ENCODE peak calls at places on chromosomes 7 and 10, in seven cellular contexts. One of them, this sample, is unnamed.

GRCh38 chr7:106566672-106567071 is 94.3 kb downstream of the CCDC71L start:
- DNase-seq in body of pancreas: no peak
- DNase-seq in tibial nerve: no peak
- DNase-seq in GM12865: no peak
- DNase-seq in esophagus squamous epithelium: no peak
- DNase-seq in cardiac muscle cell: peak; percentile 49
- DNase-seq in spleen: no peak
- DNase-seq in this sample: no peak

GRCh38 chr7:117158941-117159705 is 163.7 kb downstream of the WNT2 start:
- DNase-seq in cardiac muscle cell: no peak
- DNase-seq in GM12865: no peak
- DNase-seq in tibial nerve: no peak
- DNase-seq in esophagus squamous epithelium: no peak
- DNase-seq in spleen: no peak
- DNase-seq in body of pancreas: no peak
- DNase-seq in this sample: no peak

GRCh38 chr7:54115028-54115763 is 427.0 kb upstream of the VSTM2A start:
- DNase-seq in body of pancreas: no peak
- DNase-seq in GM12865: no peak
- DNase-seq in tibial nerve: no peak
- DNase-seq in esophagus squamous epithelium: no peak
- DNase-seq in cardiac muscle cell: no peak
- DNase-seq in spleen: no peak
- DNase-seq in this sample: no peak

GRCh38 chr7:114048386-114049235 is 129.8 kb upstream of the PPP1R3A start:
- DNase-seq in tibial nerve: no peak
- DNase-seq in esophagus squamous epithelium: no peak
- DNase-seq in body of pancreas: no peak
- DNase-seq in GM12865: no peak
- DNase-seq in spleen: no peak
- DNase-seq in cardiac muscle cell: peak; percentile 34
- DNase-seq in this sample: peak; percentile 38

GRCh38 chr10:75451927-75452326 is 20.5 kb downstream of the LRMDA start:
- DNase-seq in cardiac muscle cell: no peak
- DNase-seq in body of pancreas: no peak
- DNase-seq in spleen: no peak
- DNase-seq in esophagus squamous epithelium: no peak
- DNase-seq in tibial nerve: no peak
- DNase-seq in GM12865: no peak
- DNase-seq in this sample: no peak

GRCh38 chr7:37986780-37987380 is 66.4 kb downstream of the EPDR1 start:
- DNase-seq in GM12865: no peak
- DNase-seq in spleen: no peak
- DNase-seq in esophagus squamous epithelium: no peak
- DNase-seq in cardiac muscle cell: no peak
- DNase-seq in body of pancreas: no peak
- DNase-seq in tibial nerve: no peak
- DNase-seq in this sample: no peak

GRCh38 chr7:47202146-47202768 is 379.7 kb downstream of the TNS3 start:
- DNase-seq in tibial nerve: no peak
- DNase-seq in cardiac muscle cell: no peak
- DNase-seq in GM12865: no peak
- DNase-seq in esophagus squamous epithelium: no peak
- DNase-seq in spleen: no peak
- DNase-seq in body of pancreas: no peak
- DNase-seq in this sample: no peak

GRCh38 chr10:971613-972012 is 16.6 kb upstream of the GTPBP4 start:
- DNase-seq in GM12865: no peak
- DNase-seq in esophagus squamous epithelium: no peak
- DNase-seq in cardiac muscle cell: no peak
- DNase-seq in body of pancreas: no peak
- DNase-seq in spleen: no peak
- DNase-seq in tibial nerve: no peak
- DNase-seq in this sample: no peak

GRCh38 chr7:19754521-19755116 is 18.8 kb downstream of the TMEM196 start:
- DNase-seq in body of pancreas: no peak
- DNase-seq in spleen: no peak
- DNase-seq in esophagus squamous epithelium: no peak
- DNase-seq in GM12865: peak; percentile 56
- DNase-seq in tibial nerve: no peak
- DNase-seq in cardiac muscle cell: peak; percentile 65
- DNase-seq in this sample: peak; percentile 40

GRCh38 chr10:6558759-6559429 is 21.2 kb downstream of the PRKCQ start:
- DNase-seq in esophagus squamous epithelium: no peak
- DNase-seq in GM12865: no peak
- DNase-seq in tibial nerve: no peak
- DNase-seq in spleen: no peak
- DNase-seq in cardiac muscle cell: no peak
- DNase-seq in body of pancreas: no peak
- DNase-seq in this sample: peak; percentile 49

GRCh38 chr10:89391882-89392756 is at the start of gene IFIT1:
- DNase-seq in esophagus squamous epithelium: no peak
- DNase-seq in tibial nerve: no peak
- DNase-seq in spleen: no peak
- DNase-seq in body of pancreas: peak; percentile 52
- DNase-seq in GM12865: peak; percentile 90
- DNase-seq in cardiac muscle cell: peak; percentile 92
- DNase-seq in this sample: no peak

GRCh38 chr10:48978318-48978717 is 38.7 kb upstream of the LRRC18 start:
- DNase-seq in spleen: no peak
- DNase-seq in tibial nerve: no peak
- DNase-seq in GM12865: no peak
- DNase-seq in body of pancreas: no peak
- DNase-seq in esophagus squamous epithelium: no peak
- DNase-seq in cardiac muscle cell: no peak
- DNase-seq in this sample: no peak

GRCh38 chr7:8379264-8379663 is 54.1 kb upstream of the NXPH1 start:
- DNase-seq in GM12865: no peak
- DNase-seq in esophagus squamous epithelium: no peak
- DNase-seq in spleen: no peak
- DNase-seq in body of pancreas: peak; percentile 12
- DNase-seq in tibial nerve: no peak
- DNase-seq in cardiac muscle cell: no peak
- DNase-seq in this sample: no peak

GRCh38 chr7:24764972-24765744 is 7.9 kb upstream of the GSDME start:
- DNase-seq in spleen: no peak
- DNase-seq in GM12865: no peak
- DNase-seq in body of pancreas: no peak
- DNase-seq in cardiac muscle cell: peak; percentile 48
- DNase-seq in esophagus squamous epithelium: no peak
- DNase-seq in tibial nerve: no peak
- DNase-seq in this sample: no peak

GRCh38 chr7:2012981-2013380 is 219.8 kb downstream of the MAD1L1 start:
- DNase-seq in cardiac muscle cell: peak; percentile 53
- DNase-seq in tibial nerve: no peak
- DNase-seq in GM12865: no peak
- DNase-seq in spleen: peak; percentile 63
- DNase-seq in body of pancreas: no peak
- DNase-seq in esophagus squamous epithelium: no peak
- DNase-seq in this sample: no peak

GRCh38 chr10:17200885-17201164 is 647 bp downstream of the TRDMT1 start:
- DNase-seq in spleen: no peak
- DNase-seq in GM12865: peak; percentile 9
- DNase-seq in esophagus squamous epithelium: no peak
- DNase-seq in tibial nerve: peak; percentile 42
- DNase-seq in body of pancreas: peak; percentile 46
- DNase-seq in cardiac muscle cell: peak; percentile 57
- DNase-seq in this sample: no peak

GRCh38 chr7:128253701-128254100 is 12.6 kb downstream of the LEP start:
- DNase-seq in GM12865: no peak
- DNase-seq in tibial nerve: no peak
- DNase-seq in cardiac muscle cell: no peak
- DNase-seq in body of pancreas: no peak
- DNase-seq in spleen: no peak
- DNase-seq in esophagus squamous epithelium: no peak
- DNase-seq in this sample: no peak

GRCh38 chr10:117004238-117004626 is 755 bp downstream of the SHTN1 start:
- DNase-seq in body of pancreas: no peak
- DNase-seq in spleen: no peak
- DNase-seq in cardiac muscle cell: no peak
- DNase-seq in GM12865: peak; percentile 32
- DNase-seq in esophagus squamous epithelium: no peak
- DNase-seq in tibial nerve: no peak
- DNase-seq in this sample: no peak

GRCh38 chr10:133085251-133086125 is 2.2 kb upstream of the ADGRA1 start:
- DNase-seq in esophagus squamous epithelium: no peak
- DNase-seq in tibial nerve: no peak
- DNase-seq in body of pancreas: no peak
- DNase-seq in cardiac muscle cell: no peak
- DNase-seq in GM12865: no peak
- DNase-seq in spleen: no peak
- DNase-seq in this sample: no peak
- TF ChIP-seq CTCF in esophagus squamous epithelium: no peak
- TF ChIP-seq CTCF in tibial nerve: no peak
- TF ChIP-seq CTCF in body of pancreas: no peak
- TF ChIP-seq CTCF in cardiac muscle cell: no peak
- TF ChIP-seq CTCF in GM12865: no peak
- TF ChIP-seq CTCF in spleen: peak; percentile 11
- TF ChIP-seq CTCF in this sample: no peak

DNA sequence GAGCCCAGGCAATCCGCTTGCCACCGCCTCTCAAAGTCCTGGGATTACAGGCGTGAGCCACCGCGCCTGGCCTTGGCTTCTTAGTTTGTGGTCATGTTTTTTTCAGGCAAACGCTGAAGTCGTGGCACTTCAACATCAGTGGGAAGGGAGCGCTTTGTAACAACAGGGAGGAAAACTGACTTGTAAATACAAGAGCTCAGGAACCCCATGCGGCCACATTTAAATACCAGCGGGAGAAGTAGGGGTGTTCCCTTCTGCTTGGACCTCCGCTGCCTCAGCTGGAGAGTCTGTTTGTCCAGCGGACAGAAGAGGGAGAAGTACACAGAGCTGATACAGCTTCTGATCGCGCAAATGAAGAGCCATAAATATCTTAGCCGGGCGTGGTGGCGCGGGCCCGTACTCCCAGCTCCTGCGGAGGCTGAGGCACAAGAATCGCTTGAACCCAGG is 108.7 kb upstream of the KMT2C start:
- DNase-seq in GM12865: no peak
- DNase-seq in cardiac muscle cell: no peak
- DNase-seq in esophagus squamous epithelium: no peak
- DNase-seq in spleen: no peak
- DNase-seq in body of pancreas: no peak
- DNase-seq in tibial nerve: no peak
- DNase-seq in this sample: no peak
- H3K4me3 ChIP-seq in GM12865: no peak overlapping the region
- H3K4me3 ChIP-seq in cardiac muscle cell: no peak overlapping the region
- H3K4me3 ChIP-seq in esophagus squamous epithelium: no peak overlapping the region
- H3K4me3 ChIP-seq in spleen: no peak overlapping the region
- H3K4me3 ChIP-seq in body of pancreas: no peak overlapping the region
- H3K4me3 ChIP-seq in tibial nerve: no peak overlapping the region
- H3K4me3 ChIP-seq in this sample: no peak overlapping the region

DNA sequence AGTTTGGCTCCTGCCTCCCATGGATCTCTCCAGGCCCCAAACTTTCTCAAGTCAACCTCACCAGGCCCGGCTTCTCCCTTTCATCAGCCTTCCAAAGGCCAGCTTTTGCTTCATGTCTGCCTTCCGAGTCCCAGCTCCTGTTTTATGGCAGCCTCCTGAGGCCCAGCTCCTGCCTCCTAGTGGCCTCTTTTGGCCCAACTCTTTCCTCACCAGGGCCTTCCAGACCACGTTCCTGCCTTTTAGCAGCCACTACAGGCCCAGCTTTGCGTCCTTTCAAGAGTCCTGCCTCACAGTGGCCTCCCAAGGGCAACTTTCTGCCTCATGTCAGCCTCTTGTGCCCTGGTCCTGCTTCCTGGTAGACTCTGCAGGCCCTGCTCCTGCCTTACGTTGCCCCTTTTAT is 15.3 kb upstream of the TMEM248 start:
- DNase-seq in cardiac muscle cell: no peak
- DNase-seq in GM12865: peak; percentile 15
- DNase-seq in body of pancreas: no peak
- DNase-seq in tibial nerve: no peak
- DNase-seq in spleen: no peak
- DNase-seq in esophagus squamous epithelium: no peak
- DNase-seq in this sample: no peak
- TF ChIP-seq CTCF in cardiac muscle cell: peak; percentile 16
- TF ChIP-seq CTCF in GM12865: peak; percentile 17
- TF ChIP-seq CTCF in body of pancreas: no peak
- TF ChIP-seq CTCF in tibial nerve: no peak
- TF ChIP-seq CTCF in spleen: no peak
- TF ChIP-seq CTCF in esophagus squamous epithelium: no peak
- TF ChIP-seq CTCF in this sample: peak; percentile 38

GRCh38 chr10:86392723-86393094 is 26.1 kb upstream of the GRID1 start:
- DNase-seq in GM12865: peak; percentile 57
- DNase-seq in body of pancreas: no peak
- DNase-seq in spleen: no peak
- DNase-seq in esophagus squamous epithelium: no peak
- DNase-seq in tibial nerve: no peak
- DNase-seq in cardiac muscle cell: no peak
- DNase-seq in this sample: no peak
- H3K4me3 ChIP-seq in GM12865: peak overlapping the region; percentile 63
- H3K4me3 ChIP-seq in body of pancreas: no peak overlapping the region
- H3K4me3 ChIP-seq in spleen: no peak overlapping the region
- H3K4me3 ChIP-seq in esophagus squamous epithelium: no peak overlapping the region
- H3K4me3 ChIP-seq in tibial nerve: no peak overlapping the region
- H3K4me3 ChIP-seq in cardiac muscle cell: no peak overlapping the region
- H3K4me3 ChIP-seq in this sample: no peak overlapping the region

DNA sequence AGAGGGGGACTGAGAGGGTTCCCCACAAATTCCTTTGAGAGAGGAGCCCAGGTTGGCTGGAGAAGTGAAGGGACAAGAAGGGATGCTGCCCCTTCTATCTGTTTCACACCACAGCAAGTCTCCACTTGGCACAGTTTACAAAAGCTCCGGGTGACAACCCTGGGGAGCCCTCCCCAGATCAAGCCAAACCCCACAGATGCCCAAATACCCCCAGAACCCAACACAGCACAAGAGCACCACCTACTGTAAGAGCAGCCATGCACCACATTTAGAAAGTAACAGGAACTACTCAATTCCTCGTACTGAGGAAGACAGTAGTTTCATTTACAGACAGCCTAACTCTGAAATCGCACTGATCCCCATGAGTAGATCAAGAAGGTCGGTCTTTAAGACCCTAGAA is 67.8 kb upstream of the ATP6V0A4 start:
- DNase-seq in spleen: no peak
- DNase-seq in GM12865: peak; percentile 38
- DNase-seq in esophagus squamous epithelium: no peak
- DNase-seq in body of pancreas: no peak
- DNase-seq in cardiac muscle cell: peak; percentile 17
- DNase-seq in tibial nerve: no peak
- DNase-seq in this sample: no peak
- TF ChIP-seq CTCF in spleen: no peak
- TF ChIP-seq CTCF in GM12865: peak; percentile 52
- TF ChIP-seq CTCF in esophagus squamous epithelium: peak; percentile 40
- TF ChIP-seq CTCF in body of pancreas: no peak
- TF ChIP-seq CTCF in cardiac muscle cell: peak; percentile 43
- TF ChIP-seq CTCF in tibial nerve: no peak
- TF ChIP-seq CTCF in this sample: peak; percentile 78

DNA sequence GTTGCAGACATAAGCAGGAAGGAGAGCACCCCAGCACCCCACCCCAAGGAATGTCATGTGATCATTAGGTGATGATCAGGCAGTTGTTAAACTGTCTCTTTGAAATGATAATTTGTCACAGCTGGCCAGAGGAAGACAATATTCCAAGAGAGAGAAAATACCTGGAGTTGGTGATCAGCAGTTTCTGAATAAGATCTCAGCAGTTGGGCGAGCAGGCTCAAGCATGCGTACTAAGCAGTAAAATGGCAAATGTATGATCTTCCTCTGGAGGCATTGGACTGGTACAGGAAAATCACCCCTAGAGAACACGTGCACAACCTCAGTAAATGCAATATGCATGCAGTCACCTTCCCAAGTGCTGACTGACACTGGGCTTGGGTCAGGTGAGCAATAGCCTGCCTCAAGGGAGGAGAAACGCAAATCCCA is 250.1 kb upstream of the MBL2 start:
- DNase-seq in esophagus squamous epithelium: no peak
- DNase-seq in tibial nerve: no peak
- DNase-seq in GM12865: no peak
- DNase-seq in cardiac muscle cell: no peak
- DNase-seq in spleen: no peak
- DNase-seq in body of pancreas: no peak
- DNase-seq in this sample: no peak
- H3K4me3 ChIP-seq in esophagus squamous epithelium: no peak overlapping the region
- H3K4me3 ChIP-seq in tibial nerve: no peak overlapping the region
- H3K4me3 ChIP-seq in GM12865: no peak overlapping the region
- H3K4me3 ChIP-seq in cardiac muscle cell: no peak overlapping the region
- H3K4me3 ChIP-seq in spleen: no peak overlapping the region
- H3K4me3 ChIP-seq in body of pancreas: no peak overlapping the region
- H3K4me3 ChIP-seq in this sample: peak overlapping the region; percentile 32

This sample was measured in epithelial cell of proximal tubule.